ENCODE peak calls at places on chromosomes 12 and 14, in four cellular contexts. V is ovary, U is lower leg skin, N is GM12878. S is an unnamed sample.

GRCh38 chr14:37824936-37825698 is 229.7 kb downstream of the TTC6 start:
- DNase-seq in V (no peak), N (no peak), U (no peak), S (no peak)

GRCh38 chr14:101494826-101495225 is 66.5 kb upstream of the DIO3 start:
- DNase-seq in V (peak; percentile 13), U (no peak), N (no peak), S (no peak)

GRCh38 chr12:130540376-130540775 is 175.7 kb downstream of the RIMBP2 start:
- DNase-seq in N (no peak), V (no peak), U (no peak), S (no peak)

GRCh38 chr14:61148742-61149350 is 132.3 kb downstream of the TMEM30B start:
- DNase-seq in N (no peak), V (no peak), U (no peak), S (no peak)

GRCh38 chr14:103155013-103155412 is 31.8 kb downstream of the TNFAIP2 start:
- DNase-seq in U (peak; percentile 80), N (no peak), V (peak; percentile 26), S (no peak)

GRCh38 chr14:100025111-100025510 is 40.1 kb upstream of the EVL start:
- DNase-seq in N (no peak), V (no peak), U (no peak), S (no peak)

GRCh38 chr14:104891121-104891551 is 26.1 kb downstream of the CEP170B start:
- DNase-seq in U (no peak), N (no peak), V (no peak), S (no peak)

GRCh38 chr12:47361389-47362031 is 281.8 kb upstream of the AMIGO2 start:
- DNase-seq in U (peak; percentile 25), V (peak; percentile 38), N (no peak), S (no peak)

GRCh38 chr14:91395998-91396660 is 21.5 kb downstream of the CCDC88C start:
- DNase-seq in N (no peak), U (no peak), V (no peak), S (no peak)

GRCh38 chr14:56160058-56160457 is 41.8 kb downstream of the PELI2 start:
- DNase-seq in V (no peak), U (no peak), N (no peak), S (no peak)

GRCh38 chr14:95828649-95829265 is 47.9 kb upstream of the TUNAR start:
- DNase-seq in U (no peak), N (no peak), V (no peak), S (no peak)

GRCh38 chr14:105021656-105022275 is 883 bp upstream of the CDCA4 start:
- DNase-seq in N (no peak), V (peak; percentile 37), U (no peak), S (no peak)

GRCh38 chr14:103994535-103995184 is 52.3 kb upstream of the RD3L start:
- DNase-seq in V (no peak), N (no peak), U (no peak), S (no peak)

GRCh38 chr12:34392741-34393085 is 370.4 kb downstream of the ALG10 start:
- DNase-seq in U (no peak), V (peak; percentile 7), N (no peak), S (no peak)

GRCh38 chr14:35337557-35338255 is 45.5 kb downstream of the PSMA6 start:
- DNase-seq in U (no peak), V (no peak), N (no peak), S (no peak)

GRCh38 chr12:71219224-71219623 is 61.4 kb upstream of the TSPAN8 start:
- DNase-seq in V (no peak), U (no peak), N (no peak), S (no peak)

GRCh38 chr12:27595231-27595642 is 71.2 kb downstream of the PPFIBP1 start:
- DNase-seq in N (no peak), V (peak; percentile 80), U (peak; percentile 62), S (peak; percentile 86)

GRCh38 chr12:132046561-132046960 is 96.8 kb downstream of the EP400 start:
- DNase-seq in U (no peak), V (no peak), N (no peak), S (no peak)

GRCh38 chr12:108583971-108584370 is 13.9 kb downstream of the TMEM119 start:
- DNase-seq in U (no peak), V (no peak), N (no peak), S (no peak)

GRCh38 chr14:34890937-34891336 is 15.8 kb upstream of the BAZ1A start:
- DNase-seq in U (no peak), N (no peak), V (no peak), S (no peak)

GRCh38 chr12:112061127-112061526 is 47.5 kb downstream of the NAA25 start:
- DNase-seq in N (no peak), U (no peak), V (no peak), S (no peak)

GRCh38 chr14:96121660-96122395 is 82.7 kb downstream of the C14orf132 start:
- DNase-seq in U (no peak), N (no peak), V (no peak), S (no peak)

GRCh38 chr12:59916988-59917387 is 321.2 kb downstream of the SLC16A7 start:
- DNase-seq in U (no peak), V (no peak), N (no peak), S (no peak)

GRCh38 chr12:20463920-20464524 is 95.7 kb downstream of the PDE3A start:
- DNase-seq in U (no peak), V (no peak), N (no peak), S (no peak)

S was measured in osteocyte.